ENCODE peak calls at places on chromosomes 12 and 14, in five cellular contexts. I is RWPE1; M is stimulated activated CD4-positive, alpha-beta T cell treated with anti-CD3 and anti-CD28 coated beads, Interleukin-12 subunit alpha, Interleukin-12 subunit beta, amount 100 ng/mL, for 48 hours; Q is NCI-H524 treated with DMSO at 0.1 percent for 48 hours; J is activated CD4-positive, CD25-positive, alpha-beta regulatory T cell. O is an unnamed sample.

GRCh38 chr14:70641548-70642312 is at the start of gene TTC9:
- DNase-seq in I (no peak), M (no peak), Q (no peak), J (no peak), O (no peak)

GRCh38 chr12:79422060-79422812 is 268.5 kb downstream of the PAWR start:
- DNase-seq in I (no peak), M (no peak), Q (no peak), J (no peak), O (no peak)

GRCh38 chr12:55966408-55967281 is at the start of gene CDK2:
- DNase-seq in I (peak), M (peak), Q (peak), J (peak), O (peak)

GRCh38 chr12:57724003-57724935 is 14.3 kb downstream of the AGAP2 start:
- DNase-seq in I (no peak), M (no peak), Q (no peak), J (no peak), O (no peak)

GRCh38 chr12:24534632-24535031 is 414.3 kb downstream of the BCAT1 start:
- DNase-seq in I (no peak), M (no peak), Q (no peak), J (no peak), O (no peak)

GRCh38 chr14:70188608-70189540 is at the start of gene SLC8A3:
- DNase-seq in I (peak), M (no peak), Q (peak), J (no peak), O (no peak)

GRCh38 chr14:67821121-67821520 is 1.5 kb downstream of the RAD51B start:
- DNase-seq in I (no peak), M (no peak), Q (no peak), J (no peak), O (no peak)

GRCh38 chr12:124520258-124520657 is 47.2 kb downstream of the NCOR2 start:
- DNase-seq in I (peak), M (no peak), Q (no peak), J (no peak), O (no peak)

GRCh38 chr12:129727100-129727499 is 176.7 kb downstream of the TMEM132D start:
- DNase-seq in I (no peak), M (no peak), Q (no peak), J (no peak), O (no peak)